ENCODE peak calls at places on chromosomes 16 and 17, in six cellular contexts. T is myocyte, G is HFFc6, H is cardiac septum, D is renal cortical epithelial cell, P is fibroblast of mammary gland. L is an unnamed sample.

GRCh38 chr16:58264961-58265479 is 29.8 kb downstream of the PRSS54 start:
- DNase-seq in G (peak), D (peak), T (peak), H (no peak), P (peak), L (no peak)

GRCh38 chr17:68391561-68392268 is 65.6 kb downstream of the WIPI1 start:
- DNase-seq in G (no peak), D (peak), H (no peak), P (peak), T (no peak), L (peak)

GRCh38 chr17:58577696-58578095 is 63.3 kb upstream of the MTMR4 start:
- DNase-seq in T (peak), D (peak), H (no peak), P (peak), G (no peak), L (no peak)

GRCh38 chr16:78189121-78189520 is 89.7 kb downstream of the WWOX start:
- DNase-seq in T (no peak), P (no peak), G (no peak), H (no peak), D (no peak), L (no peak)

GRCh38 chr16:4339909-4340308 is 11.2 kb downstream of the PAM16 start:
- DNase-seq in H (no peak), D (no peak), T (no peak), G (no peak), P (no peak), L (no peak)

GRCh38 chr16:9225527-9226316 is 134.3 kb downstream of the HAPSTR1 start:
- DNase-seq in H (no peak), P (no peak), D (no peak), G (no peak), T (peak), L (no peak)

GRCh38 chr17:61409301-61410099 is 9.9 kb downstream of the TBX2 start:
- DNase-seq in H (peak), D (no peak), P (peak), G (no peak), T (peak), L (peak)

GRCh38 chr16:55943257-55943656 is 68.1 kb upstream of the CES5A start:
- DNase-seq in D (no peak), P (peak), H (no peak), G (no peak), T (no peak), L (no peak)

GRCh38 chr17:29585080-29585751 is 4.2 kb downstream of the GIT1 start:
- DNase-seq in D (no peak), H (no peak), T (no peak), P (no peak), G (no peak), L (no peak)

GRCh38 chr17:83055911-83056582 is 23.4 kb upstream of the METRNL start:
- DNase-seq in G (peak), D (peak), H (peak), T (peak), P (peak), L (peak)

L was measured in mesenteric fat pad.